ENCODE peak calls at places on chromosomes 16 and 17, in nine cellular contexts. D is HL-60, Y is ovary, S is chondrocyte, I is fibroblast of pulmonary artery, U is left lung, E is choroid plexus epithelial cell, Z is cardiac fibroblast, P is GM20000. G is an unnamed sample.

GRCh38 chr17:77827039-77827438 is 131.5 kb upstream of the TNRC6C start:
- DNase-seq in D (no peak), I (no peak), U (peak), Y (no peak), E (no peak), P (no peak), Z (no peak), S (peak), G (no peak)

GRCh38 chr17:36463916-36464764 is 22.3 kb upstream of the ZNHIT3 start:
- DNase-seq in D (peak), I (peak), P (peak), E (peak), Y (no peak), S (no peak), U (no peak), Z (peak), G (peak)

GRCh38 chr17:44794699-44795413 is 35.2 kb downstream of the GJC1 start:
- DNase-seq in D (peak), Y (no peak), S (no peak), U (no peak), E (peak), Z (peak), I (peak), P (no peak), G (peak)

GRCh38 chr17:14304876-14305636 is 4.2 kb downstream of the HS3ST3B1 start:
- DNase-seq in S (no peak), D (peak), Z (peak), E (peak), I (no peak), P (no peak), U (no peak), Y (no peak), G (no peak)

GRCh38 chr17:31595666-31596381 is 204.3 kb downstream of the RAB11FIP4 start:
- DNase-seq in Y (no peak), Z (no peak), D (no peak), S (peak), P (no peak), I (no peak), U (no peak), E (no peak), G (no peak)

GRCh38 chr17:48520631-48521045 is 10.2 kb downstream of the HOXB1 start:
- DNase-seq in P (no peak), D (no peak), I (no peak), E (no peak), Y (no peak), S (no peak), Z (peak), U (no peak), G (no peak)

GRCh38 chr16:82016268-82016667 is 5.0 kb upstream of the SDR42E1 start:
- DNase-seq in D (no peak), Z (peak), I (peak), E (peak), U (no peak), S (no peak), P (no peak), Y (no peak), G (peak)

GRCh38 chr16:68756250-68757051 is 19.4 kb downstream of the CDH1 start:
- DNase-seq in Z (peak), I (no peak), E (no peak), S (no peak), Y (no peak), D (peak), P (peak), U (peak), G (peak)

GRCh38 chr17:60163108-60163784 is 13.5 kb downstream of the CA4 start:
- DNase-seq in D (no peak), U (peak), Z (no peak), P (no peak), S (no peak), E (no peak), Y (no peak), I (no peak), G (no peak)

GRCh38 chr16:85982563-85982939 is 83.6 kb downstream of the IRF8 start:
- DNase-seq in Z (no peak), D (peak), U (peak), I (no peak), E (no peak), S (no peak), P (no peak), Y (peak), G (no peak)

GRCh38 chr17:4782652-4783051 is 3.5 kb downstream of the VMO1 start:
- DNase-seq in D (no peak), Y (no peak), I (no peak), U (peak), E (no peak), S (no peak), Z (no peak), P (no peak), G (no peak)

GRCh38 chr17:60640503-60640902 is 37.1 kb upstream of the BCAS3 start:
- DNase-seq in Z (peak), U (no peak), I (peak), Y (no peak), P (no peak), S (no peak), D (no peak), E (peak), G (peak)

GRCh38 chr16:56462064-56462796 is 10.9 kb downstream of the OGFOD1 start:
- DNase-seq in I (no peak), E (no peak), S (no peak), Z (no peak), Y (no peak), U (no peak), P (no peak), D (no peak), G (no peak)

GRCh38 chr17:21286066-21286770 is 1.7 kb downstream of the MAP2K3 start:
- DNase-seq in Z (peak), S (no peak), P (no peak), D (peak), U (peak), Y (peak), E (peak), I (peak), G (peak)

GRCh38 chr16:83792391-83792790 is 15.4 kb upstream of the HSBP1 start:
- DNase-seq in U (no peak), Y (no peak), D (no peak), P (no peak), I (no peak), Z (no peak), E (no peak), S (no peak), G (no peak)

GRCh38 chr17:75009139-75009724 is 3.2 kb upstream of the MRPL58 start:
- DNase-seq in P (peak), S (peak), U (no peak), D (no peak), I (no peak), Y (no peak), Z (no peak), E (no peak), G (no peak)

GRCh38 chr16:21197621-21198020 is 13.8 kb downstream of the ZP2 start:
- DNase-seq in D (no peak), I (no peak), S (no peak), U (no peak), Z (no peak), P (no peak), Y (no peak), E (no peak), G (no peak)

GRCh38 chr17:73142763-73143395 is 21.9 kb upstream of the SSTR2 start:
- DNase-seq in P (no peak), I (peak), D (peak), E (peak), S (no peak), Z (peak), U (no peak), Y (no peak), G (no peak)

GRCh38 chr16:2287916-2288547 is 20.1 kb upstream of the RNPS1 start:
- DNase-seq in D (no peak), Y (no peak), I (no peak), E (no peak), U (peak), Z (no peak), P (no peak), S (no peak), G (no peak)

DNA sequence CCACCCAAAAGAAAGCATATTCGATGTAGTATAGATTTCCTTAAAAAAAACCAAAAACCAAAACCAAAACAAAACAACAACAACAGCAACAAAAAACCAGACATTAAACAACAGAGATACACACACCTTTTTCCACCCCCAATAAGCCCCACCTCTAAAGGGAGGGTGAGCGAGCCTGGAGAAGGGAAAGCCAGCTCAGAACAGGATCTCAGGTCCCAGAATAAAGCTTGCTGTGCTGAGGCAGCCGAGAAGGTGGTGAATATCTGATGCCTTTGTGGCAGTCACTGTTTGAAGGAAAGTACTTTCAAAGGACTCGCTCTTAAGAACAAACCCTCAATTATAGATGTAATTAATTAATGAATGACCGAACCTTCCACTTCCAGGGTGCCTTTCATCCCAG is 470 bp downstream of the KRT23 start:
- DNase-seq in E (no peak), Y (no peak), S (no peak), U (no peak), I (no peak), P (no peak), D (no peak), Z (no peak), G (no peak)
- TF ChIP-seq CTCF in E (no peak), Y (no peak), S (no peak), U (no peak), I (no peak), P (no peak), D (no peak), Z (no peak), G (no peak)

GRCh38 chr17:80991645-80992076 is at the start of gene CHMP6:
- DNase-seq in U (peak), P (peak), E (peak), Z (peak), Y (peak), I (peak), S (no peak), D (peak), G (peak)
- TF ChIP-seq CTCF in U (no peak), P (no peak), E (peak), Z (no peak), Y (no peak), I (no peak), S (peak), D (no peak), G (no peak)

GRCh38 chr17:83076930-83077329 is 2.5 kb upstream of the METRNL start:
- DNase-seq in U (no peak), D (peak), S (no peak), I (no peak), Z (no peak), P (peak), E (no peak), Y (no peak), G (peak)
- TF ChIP-seq CTCF in U (peak), D (peak), S (peak), I (peak), Z (peak), P (peak), E (peak), Y (no peak), G (peak)

GRCh38 chr17:879546-879945 is 97.4 kb downstream of the MRM3 start:
- DNase-seq in S (no peak), Z (peak), I (peak), E (peak), D (peak), Y (peak), U (peak), P (peak), G (peak)
- TF ChIP-seq CTCF in S (peak), Z (peak), I (peak), E (peak), D (no peak), Y (no peak), U (peak), P (peak), G (peak)

GRCh38 chr16:15507959-15508336 is 73.6 kb downstream of the BMERB1 start:
- DNase-seq in Y (no peak), D (no peak), I (no peak), E (no peak), S (no peak), U (no peak), P (no peak), Z (no peak), G (no peak)

GRCh38 chr16:15511759-15512487 is 77.5 kb downstream of the BMERB1 start:
- DNase-seq in I (peak), S (no peak), E (no peak), U (no peak), P (no peak), Y (no peak), D (no peak), Z (no peak), G (no peak)

GRCh38 chr16:15509051-15509592 is 74.7 kb downstream of the BMERB1 start:
- DNase-seq in Y (no peak), P (no peak), I (no peak), E (peak), U (no peak), S (no peak), D (no peak), Z (no peak), G (no peak)

GRCh38 chr16:15510992-15511391 is 76.6 kb downstream of the BMERB1 start:
- DNase-seq in Z (no peak), E (no peak), P (no peak), D (no peak), Y (no peak), U (no peak), S (no peak), I (no peak), G (no peak)

GRCh38 chr16:15509593-15510520 is 75.5 kb downstream of the BMERB1 start:
- DNase-seq in Y (no peak), D (no peak), S (no peak), P (no peak), E (peak), I (peak), Z (peak), U (no peak), G (no peak)
- TF ChIP-seq CTCF in Y (no peak), D (no peak), S (peak), P (no peak), E (peak), I (no peak), Z (no peak), U (no peak), G (no peak)

GRCh38 chr17:9982159-9982558 is 77.1 kb upstream of the RCVRN start:
- DNase-seq in E (peak), Z (no peak), U (no peak), I (no peak), S (no peak), D (peak), Y (no peak), P (no peak), G (peak)
- TF ChIP-seq CTCF in E (peak), Z (no peak), U (no peak), I (peak), S (peak), D (no peak), Y (no peak), P (no peak), G (peak)

GRCh38 chr16:19899605-19899955 is 14.9 kb upstream of the GPRC5B start:
- DNase-seq in Y (no peak), I (no peak), D (no peak), Z (no peak), S (no peak), E (no peak), P (no peak), U (no peak), G (no peak)
- TF ChIP-seq CTCF in Y (no peak), I (no peak), D (no peak), Z (no peak), S (peak), E (no peak), P (no peak), U (no peak), G (no peak)

G was measured in MCF 10A.